ENCODE peak calls at places on chromosome 12, in five cellular contexts. G, R, Z, N and Y are unnamed samples.

GRCh38 chr12:61538951-61539350 is 721.3 kb upstream of the USP15 start:
- DNase-seq in Z (peak; percentile 21), R (no peak), N (no peak), G (no peak), Y (no peak)

GRCh38 chr12:75623631-75624118 is 112.3 kb upstream of the KRR1 start:
- DNase-seq in Z (peak; percentile 40), R (no peak), N (no peak), G (no peak), Y (no peak)

GRCh38 chr12:124120718-124121117 is 147.7 kb downstream of the ZNF664 start:
- DNase-seq in G (no peak), R (no peak), N (no peak), Z (no peak), Y (no peak)

GRCh38 chr12:6161124-6161882 is 36.8 kb upstream of the VWF start:
- DNase-seq in Z (peak; percentile 58), G (no peak), N (no peak), R (no peak), Y (no peak)

GRCh38 chr12:41910578-41911331 is 233.9 kb downstream of the GXYLT1 start:
- DNase-seq in Z (no peak), R (no peak), G (no peak), N (no peak), Y (no peak)

GRCh38 chr12:86914716-86915115 is 658.5 kb upstream of the MGAT4C start:
- DNase-seq in G (no peak), Z (peak; percentile 34), R (no peak), N (no peak), Y (no peak)

GRCh38 chr12:104454997-104455396 is 1.8 kb upstream of the CHST11 start:
- DNase-seq in R (no peak), G (no peak), Z (no peak), N (no peak), Y (no peak)

GRCh38 chr12:57514720-57515467 is 5.4 kb downstream of the DDIT3 start:
- DNase-seq in G (no peak), N (no peak), Z (no peak), R (no peak), Y (no peak)

GRCh38 chr12:2336409-2336829 is 283.6 kb downstream of the CACNA1C start:
- DNase-seq in G (no peak), R (no peak), Z (peak; percentile 91), N (no peak), Y (no peak)

GRCh38 chr12:12819221-12819620 is 6.1 kb downstream of the DDX47 start:
- DNase-seq in N (no peak), R (no peak), Z (no peak), G (no peak), Y (no peak)

GRCh38 chr12:11592484-11592883 is 57.0 kb upstream of the ETV6 start:
- DNase-seq in N (no peak), R (no peak), G (no peak), Z (no peak), Y (no peak)

GRCh38 chr12:121283841-121284240 is 12.7 kb downstream of the CAMKK2 start:
- DNase-seq in G (no peak), Z (no peak), R (no peak), N (no peak), Y (no peak)

GRCh38 chr12:24730461-24730896 is 218.4 kb downstream of the BCAT1 start:
- DNase-seq in R (no peak), N (no peak), G (no peak), Z (no peak), Y (no peak)

GRCh38 chr12:51901121-51901812 is 6.0 kb upstream of the ACVRL1 start:
- DNase-seq in Z (no peak), G (no peak), N (no peak), R (no peak), Y (no peak)

GRCh38 chr12:16076970-16077527 is 165.9 kb downstream of the DERA start:
- DNase-seq in R (no peak), G (no peak), Z (no peak), N (no peak), Y (no peak)

GRCh38 chr12:65821336-65821735 is 2.9 kb upstream of the HMGA2 start:
- DNase-seq in Z (no peak), R (no peak), G (no peak), N (no peak), Y (no peak)

GRCh38 chr12:54420766-54421144 is 1.7 kb upstream of the ITGA5 start:
- DNase-seq in G (no peak), R (no peak), Z (no peak), N (no peak), Y (no peak)